ENCODE peak calls at places on chromosomes 1 and 21, in five cellular contexts. One of them, this sample, is unnamed. For H3K36me3, the result is how much of the 10 kb centered on the place peaks cover.

GRCh38 chr1:8214501-8215173 is 103.3 kb upstream of the SLC45A1 start:
- DNase-seq in K562: no peak
- DNase-seq in IMR-90: no peak
- DNase-seq in GM23248: no peak
- DNase-seq in upper lobe of right lung: no peak
- DNase-seq in this sample: no peak

GRCh38 chr1:202362212-202362611 is 13.7 kb downstream of the PPP1R12B start:
- DNase-seq in K562: no peak
- DNase-seq in IMR-90: no peak
- DNase-seq in GM23248: no peak
- DNase-seq in upper lobe of right lung: no peak
- DNase-seq in this sample: no peak

GRCh38 chr1:177181631-177182291 is 11.0 kb downstream of the BRINP2 start:
- DNase-seq in K562: peak
- DNase-seq in IMR-90: peak
- DNase-seq in GM23248: peak
- DNase-seq in upper lobe of right lung: peak
- DNase-seq in this sample: peak

GRCh38 chr1:169062152-169062551 is 44.3 kb upstream of the ATP1B1 start:
- DNase-seq in K562: no peak
- DNase-seq in IMR-90: no peak
- DNase-seq in GM23248: no peak
- DNase-seq in upper lobe of right lung: no peak
- DNase-seq in this sample: no peak

GRCh38 chr21:44428281-44428942 is 26.9 kb upstream of the LRRC3 start:
- DNase-seq in K562: peak
- DNase-seq in IMR-90: no peak
- DNase-seq in GM23248: peak
- DNase-seq in upper lobe of right lung: peak
- DNase-seq in this sample: peak

GRCh38 chr1:226889616-226890330 is 19.4 kb downstream of the PSEN2 start:
- DNase-seq in K562: no peak
- DNase-seq in IMR-90: no peak
- DNase-seq in GM23248: no peak
- DNase-seq in upper lobe of right lung: no peak
- DNase-seq in this sample: no peak

GRCh38 chr1:216464489-216464888 is 41.2 kb upstream of the USH2A start:
- DNase-seq in K562: no peak
- DNase-seq in IMR-90: peak
- DNase-seq in GM23248: peak
- DNase-seq in upper lobe of right lung: no peak
- DNase-seq in this sample: no peak

GRCh38 chr1:100219457-100219856 is 30.2 kb downstream of the DBT start:
- DNase-seq in K562: no peak
- DNase-seq in IMR-90: no peak
- DNase-seq in GM23248: no peak
- DNase-seq in upper lobe of right lung: no peak
- DNase-seq in this sample: no peak

GRCh38 chr1:208270679-208271111 is 26.5 kb upstream of the PLXNA2 start:
- DNase-seq in K562: no peak
- DNase-seq in IMR-90: no peak
- DNase-seq in GM23248: no peak
- DNase-seq in upper lobe of right lung: no peak
- DNase-seq in this sample: no peak

GRCh38 chr1:223486366-223486765 is 93.2 kb downstream of the CCDC185 start:
- DNase-seq in K562: no peak
- DNase-seq in IMR-90: no peak
- DNase-seq in GM23248: no peak
- DNase-seq in upper lobe of right lung: no peak
- DNase-seq in this sample: no peak

GRCh38 chr1:46643368-46643775 is 24.8 kb downstream of the ATPAF1 start:
- DNase-seq in K562: no peak
- DNase-seq in IMR-90: peak
- DNase-seq in GM23248: peak
- DNase-seq in upper lobe of right lung: no peak
- DNase-seq in this sample: no peak

GRCh38 chr1:15213333-15213732 is 33.7 kb upstream of the FHAD1 start:
- DNase-seq in K562: no peak
- DNase-seq in IMR-90: peak
- DNase-seq in GM23248: no peak
- DNase-seq in upper lobe of right lung: peak
- DNase-seq in this sample: no peak

GRCh38 chr1:5491207-5491904 is 500.9 kb downstream of the NPHP4 start:
- DNase-seq in K562: no peak
- DNase-seq in IMR-90: no peak
- DNase-seq in GM23248: no peak
- DNase-seq in upper lobe of right lung: no peak
- DNase-seq in this sample: no peak

GRCh38 chr1:182795563-182796228 is 6.1 kb downstream of the NPL start:
- DNase-seq in K562: no peak
- DNase-seq in IMR-90: no peak
- DNase-seq in GM23248: no peak
- DNase-seq in upper lobe of right lung: no peak
- DNase-seq in this sample: no peak

GRCh38 chr21:32246571-32246970 is 32.3 kb downstream of the MIS18A start:
- DNase-seq in K562: no peak
- DNase-seq in IMR-90: no peak
- DNase-seq in GM23248: no peak
- DNase-seq in upper lobe of right lung: no peak
- DNase-seq in this sample: no peak

GRCh38 chr1:239040523-239040922 is 345.8 kb upstream of the CHRM3 start:
- DNase-seq in K562: no peak
- DNase-seq in IMR-90: no peak
- DNase-seq in GM23248: no peak
- DNase-seq in upper lobe of right lung: no peak
- DNase-seq in this sample: no peak

GRCh38 chr1:206856674-206857464 is 8.6 kb upstream of the IL20 start:
- DNase-seq in K562: no peak
- DNase-seq in IMR-90: no peak
- DNase-seq in GM23248: peak
- DNase-seq in upper lobe of right lung: no peak
- DNase-seq in this sample: no peak

GRCh38 chr1:147567594-147568381 is 26.5 kb downstream of the BCL9 start:
- DNase-seq in K562: no peak
- DNase-seq in IMR-90: no peak
- DNase-seq in GM23248: no peak
- DNase-seq in upper lobe of right lung: no peak
- DNase-seq in this sample: peak

GRCh38 chr1:214573386-214574358 is 22.3 kb upstream of the PTPN14 start:
- DNase-seq in K562: no peak
- DNase-seq in IMR-90: no peak
- DNase-seq in GM23248: peak
- DNase-seq in upper lobe of right lung: no peak
- DNase-seq in this sample: no peak

GRCh38 chr1:99548924-99549605 is 96.8 kb upstream of the PALMD start:
- DNase-seq in K562: no peak
- DNase-seq in IMR-90: peak
- DNase-seq in GM23248: no peak
- DNase-seq in upper lobe of right lung: no peak
- DNase-seq in this sample: no peak

GRCh38 chr1:205813755-205814058 is 709 bp upstream of the SLC41A1 start:
- DNase-seq in K562: no peak
- DNase-seq in IMR-90: peak
- DNase-seq in GM23248: no peak
- DNase-seq in upper lobe of right lung: no peak
- DNase-seq in this sample: peak

GRCh38 chr21:42427809-42428419 is 24.2 kb downstream of the UBASH3A start:
- DNase-seq in K562: no peak
- DNase-seq in IMR-90: no peak
- DNase-seq in GM23248: no peak
- DNase-seq in upper lobe of right lung: no peak
- DNase-seq in this sample: no peak

GRCh38 chr1:15680614-15681345 is 3.3 kb upstream of the PLEKHM2 start:
- DNase-seq in K562: no peak
- DNase-seq in IMR-90: peak
- DNase-seq in GM23248: peak
- DNase-seq in upper lobe of right lung: peak
- DNase-seq in this sample: no peak

GRCh38 chr1:15158506-15159165 is 5.1 kb downstream of the TMEM51 start:
- DNase-seq in K562: no peak
- DNase-seq in IMR-90: peak
- DNase-seq in GM23248: peak
- DNase-seq in upper lobe of right lung: no peak
- DNase-seq in this sample: no peak

GRCh38 chr21:36263797-36264196 is 56.2 kb upstream of the MORC3 start:
- DNase-seq in K562: no peak
- DNase-seq in IMR-90: no peak
- DNase-seq in GM23248: no peak
- DNase-seq in upper lobe of right lung: no peak
- DNase-seq in this sample: no peak
- H3K36me3 ChIP-seq in K562: under half
- H3K36me3 ChIP-seq in IMR-90: under half
- H3K36me3 ChIP-seq in GM23248: under half
- H3K36me3 ChIP-seq in upper lobe of right lung: under half
- H3K36me3 ChIP-seq in this sample: under half

GRCh38 chr1:43437031-43437973 is 16.4 kb downstream of the HYI start:
- DNase-seq in K562: no peak
- DNase-seq in IMR-90: no peak
- DNase-seq in GM23248: no peak
- DNase-seq in upper lobe of right lung: no peak
- DNase-seq in this sample: no peak

GRCh38 chr1:43436371-43436770 is 17.4 kb downstream of the HYI start:
- DNase-seq in K562: no peak
- DNase-seq in IMR-90: no peak
- DNase-seq in GM23248: no peak
- DNase-seq in upper lobe of right lung: no peak
- DNase-seq in this sample: no peak

GRCh38 chr1:43438576-43439120 is 15.1 kb downstream of the HYI start:
- DNase-seq in K562: no peak
- DNase-seq in IMR-90: no peak
- DNase-seq in GM23248: no peak
- DNase-seq in upper lobe of right lung: no peak
- DNase-seq in this sample: no peak

GRCh38 chr1:43439121-43439581 is 14.6 kb downstream of the HYI start:
- DNase-seq in K562: no peak
- DNase-seq in IMR-90: no peak
- DNase-seq in GM23248: no peak
- DNase-seq in upper lobe of right lung: no peak
- DNase-seq in this sample: no peak

DNA sequence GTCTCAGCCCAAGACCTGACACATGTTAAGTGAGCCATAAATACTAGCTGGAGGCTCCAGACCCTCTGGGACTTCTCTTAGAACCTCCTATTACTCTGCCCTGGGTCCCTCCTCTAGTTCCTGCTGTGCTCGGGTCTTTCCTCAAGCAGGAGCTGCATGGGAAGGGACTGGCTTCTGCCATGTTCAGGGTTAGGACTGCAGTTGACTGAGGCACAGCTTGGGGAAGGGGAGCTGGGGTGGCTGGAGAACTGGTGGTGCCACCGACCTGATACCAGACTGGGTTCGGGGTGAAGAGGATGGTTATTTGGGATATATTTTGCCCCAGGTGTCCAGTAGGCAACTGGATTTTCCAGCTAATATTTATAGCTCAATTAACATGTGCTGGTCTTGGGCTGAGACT is 15.7 kb downstream of the HYI start:
- DNase-seq in K562: no peak
- DNase-seq in IMR-90: no peak
- DNase-seq in GM23248: no peak
- DNase-seq in upper lobe of right lung: no peak
- DNase-seq in this sample: no peak
- H3K36me3 ChIP-seq in K562: under half
- H3K36me3 ChIP-seq in IMR-90: half or more
- H3K36me3 ChIP-seq in GM23248: under half
- H3K36me3 ChIP-seq in upper lobe of right lung: half or more
- H3K36me3 ChIP-seq in this sample: under half

DNA sequence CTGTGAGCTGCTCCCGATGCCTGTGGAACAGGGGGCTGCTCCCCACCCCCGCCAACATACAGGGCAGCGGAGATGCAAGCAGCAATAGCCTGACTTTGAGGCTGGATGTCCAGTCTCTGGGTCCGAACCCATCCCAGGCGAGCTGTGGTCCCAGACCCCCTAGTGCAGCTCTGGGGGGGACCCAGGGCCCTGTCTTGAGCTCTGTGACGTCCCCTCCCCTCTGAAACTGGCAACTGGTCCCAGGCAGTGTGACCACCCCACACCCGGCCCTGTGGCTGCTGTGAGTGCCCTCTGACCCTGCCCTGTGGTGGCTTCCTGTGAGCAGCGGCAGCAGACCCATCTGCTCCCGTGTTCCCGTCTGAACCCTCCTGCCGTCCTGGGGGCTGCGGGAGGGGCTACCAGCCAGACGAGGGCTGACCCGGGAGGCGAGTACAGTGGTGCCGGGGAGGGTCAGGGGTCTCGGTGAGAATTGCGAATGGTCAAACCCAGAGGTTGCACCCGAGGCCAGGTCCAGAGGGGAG is 13.8 kb upstream of the COL6A2 start:
- DNase-seq in K562: no peak
- DNase-seq in IMR-90: no peak
- DNase-seq in GM23248: no peak
- DNase-seq in upper lobe of right lung: peak
- DNase-seq in this sample: no peak
- H3K36me3 ChIP-seq in K562: under half
- H3K36me3 ChIP-seq in IMR-90: under half
- H3K36me3 ChIP-seq in GM23248: under half
- H3K36me3 ChIP-seq in upper lobe of right lung: under half
- H3K36me3 ChIP-seq in this sample: under half

GRCh38 chr1:52413410-52414104 is 9.2 kb downstream of the PRPF38A start:
- DNase-seq in K562: no peak
- DNase-seq in IMR-90: peak
- DNase-seq in GM23248: peak
- DNase-seq in upper lobe of right lung: no peak
- DNase-seq in this sample: no peak
- H3K36me3 ChIP-seq in K562: half or more
- H3K36me3 ChIP-seq in IMR-90: half or more
- H3K36me3 ChIP-seq in GM23248: half or more
- H3K36me3 ChIP-seq in upper lobe of right lung: half or more
- H3K36me3 ChIP-seq in this sample: half or more

DNA sequence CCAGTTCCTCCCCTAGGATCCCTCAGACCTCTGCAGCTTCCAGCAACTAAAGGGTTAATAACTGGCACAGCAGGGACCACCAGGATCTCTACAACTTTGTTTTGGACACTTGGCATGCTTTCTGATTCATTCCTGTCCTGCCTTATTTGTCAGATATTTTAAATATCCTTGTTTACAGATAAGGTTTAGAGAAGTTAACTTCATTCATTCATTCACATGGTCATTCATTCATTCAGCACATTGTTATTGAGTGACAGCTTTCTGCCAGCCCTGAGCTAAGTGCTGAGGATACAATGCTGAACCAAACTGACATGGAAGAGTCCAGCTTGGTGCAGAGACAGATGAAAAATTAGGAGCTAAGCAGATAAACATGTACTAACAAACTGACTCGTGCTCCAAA is 8.8 kb upstream of the PHC2 start:
- DNase-seq in K562: no peak
- DNase-seq in IMR-90: no peak
- DNase-seq in GM23248: no peak
- DNase-seq in upper lobe of right lung: no peak
- DNase-seq in this sample: no peak
- H3K36me3 ChIP-seq in K562: under half
- H3K36me3 ChIP-seq in IMR-90: under half
- H3K36me3 ChIP-seq in GM23248: under half
- H3K36me3 ChIP-seq in upper lobe of right lung: under half
- H3K36me3 ChIP-seq in this sample: under half

GRCh38 chr1:204528677-204529076 is 12.5 kb downstream of the MDM4 start:
- DNase-seq in K562: no peak
- DNase-seq in IMR-90: no peak
- DNase-seq in GM23248: no peak
- DNase-seq in upper lobe of right lung: no peak
- DNase-seq in this sample: no peak
- H3K36me3 ChIP-seq in K562: half or more
- H3K36me3 ChIP-seq in IMR-90: under half
- H3K36me3 ChIP-seq in GM23248: half or more
- H3K36me3 ChIP-seq in upper lobe of right lung: half or more
- H3K36me3 ChIP-seq in this sample: half or more

This sample was measured in HAP-1.